ENCODE peak calls at places on chromosomes 4 and X, in nine cellular contexts. I is fibroblast of lung; P is CD4-positive, alpha-beta T cell; Y is gastrocnemius medialis; Z is astrocyte; L is AG04450; D is left ventricle myocardium inferior; V is endodermal cell; O is esophagus squamous epithelium. B is an unnamed sample. For H3K9me3, the result is how much of the 10 kb centered on the place peaks cover.

GRCh38 chrX:68829594-68830485 is 1.0 kb downstream of the EFNB1 start:
- DNase-seq in D (peak), I (peak), P (no peak), O (no peak), Y (no peak), L (no peak), V (peak), Z (peak), B (peak)

GRCh38 chrX:47523297-47523696 is 37.7 kb upstream of the ARAF start:
- DNase-seq in L (peak), V (peak), Z (peak), I (peak), D (peak), P (peak), O (no peak), Y (peak), B (no peak)

GRCh38 chrX:123450217-123450616 is 266.1 kb downstream of the GRIA3 start:
- DNase-seq in V (peak), D (no peak), O (no peak), L (no peak), I (no peak), Y (no peak), P (no peak), Z (no peak), B (no peak)

GRCh38 chrX:40423299-40423698 is 157.5 kb upstream of the ATP6AP2 start:
- DNase-seq in V (no peak), Y (no peak), I (peak), O (no peak), Z (peak), L (no peak), D (no peak), P (no peak), B (no peak)

GRCh38 chr4:151687021-151687640 is 73.7 kb downstream of the GATB start:
- DNase-seq in P (no peak), Y (no peak), D (no peak), V (no peak), I (peak), O (no peak), Z (peak), L (no peak), B (no peak)

GRCh38 chr4:152448806-152449205 is 87.1 kb downstream of the FBXW7 start:
- DNase-seq in O (no peak), L (no peak), Y (no peak), I (no peak), Z (no peak), P (no peak), V (no peak), D (no peak), B (no peak)

GRCh38 chr4:125433453-125433852 is 118.7 kb downstream of the FAT4 start:
- DNase-seq in I (peak), L (peak), D (no peak), V (no peak), P (no peak), Z (peak), O (no peak), Y (no peak), B (no peak)

GRCh38 chr4:163534056-163534455 is 39.6 kb downstream of the TMA16 start:
- DNase-seq in V (no peak), D (no peak), I (no peak), Y (no peak), L (no peak), O (no peak), P (no peak), Z (no peak), B (no peak)

GRCh38 chr4:1492636-1493539 is 86.6 kb upstream of the NKX1-1 start:
- DNase-seq in D (no peak), V (peak), I (no peak), L (no peak), P (no peak), Z (no peak), O (no peak), Y (no peak), B (no peak)

GRCh38 chrX:1105671-1106419 is 106.6 kb downstream of the CRLF2 start:
- DNase-seq in V (peak), L (no peak), Z (no peak), O (no peak), I (no peak), Y (no peak), P (no peak), D (no peak), B (peak)

GRCh38 chr4:6748286-6748685 is 32.3 kb downstream of the BLOC1S4 start:
- DNase-seq in Y (no peak), V (no peak), I (no peak), L (no peak), D (no peak), Z (no peak), P (no peak), O (no peak), B (no peak)

GRCh38 chr4:138796761-138797160 is 218.8 kb upstream of the NOCT start:
- DNase-seq in L (no peak), Y (no peak), D (no peak), P (no peak), O (no peak), I (no peak), V (no peak), Z (no peak), B (no peak)

GRCh38 chrX:38312436-38312835 is 14.9 kb downstream of the RPGR start:
- DNase-seq in Y (no peak), P (no peak), O (no peak), V (no peak), D (no peak), Z (peak), I (peak), L (no peak), B (no peak)

GRCh38 chr4:152106781-152107321 is 346.0 kb upstream of the GATB start:
- DNase-seq in D (no peak), L (no peak), V (no peak), Z (peak), P (no peak), Y (no peak), I (peak), O (no peak), B (no peak)

GRCh38 chrX:1246816-1247215 is 21.8 kb upstream of the CSF2RA start:
- DNase-seq in I (peak), Z (no peak), P (peak), D (peak), O (peak), V (peak), Y (no peak), L (no peak), B (peak)

GRCh38 chr4:48472794-48473193 is 10.3 kb upstream of the SLC10A4 start:
- DNase-seq in V (no peak), D (no peak), Z (no peak), P (no peak), L (no peak), I (no peak), Y (no peak), O (no peak), B (no peak)

GRCh38 chrX:45775462-45775861 is 574.8 kb upstream of the DIPK2B start:
- DNase-seq in D (no peak), P (no peak), V (no peak), I (peak), Z (peak), L (no peak), Y (no peak), O (no peak), B (no peak)

GRCh38 chr4:186015212-186015817 is 53.6 kb upstream of the TLR3 start:
- DNase-seq in P (no peak), O (no peak), D (peak), L (no peak), Z (no peak), I (no peak), V (no peak), Y (no peak), B (no peak)

GRCh38 chr4:7192252-7193039 is at the start of gene SORCS2:
- DNase-seq in O (no peak), V (peak), P (no peak), D (peak), I (peak), L (no peak), Z (no peak), Y (peak), B (no peak)

GRCh38 chr4:21697583-21697982 is 251.0 kb downstream of the KCNIP4 start:
- DNase-seq in D (no peak), P (no peak), I (peak), O (no peak), Z (peak), Y (no peak), V (peak), L (no peak), B (no peak)

GRCh38 chrX:143633530-143634372 is 2.1 kb downstream of the SLITRK4 start:
- DNase-seq in Z (no peak), D (no peak), I (no peak), O (no peak), V (peak), P (no peak), Y (no peak), L (no peak), B (no peak)

GRCh38 chr4:168540865-168541607 is 44.2 kb downstream of the PALLD start:
- DNase-seq in V (no peak), Z (peak), L (no peak), Y (no peak), O (no peak), P (no peak), I (peak), D (no peak), B (no peak)

GRCh38 chr4:139416073-139416673 is 37.7 kb upstream of the RAB33B start:
- DNase-seq in P (no peak), O (no peak), L (peak), I (peak), D (no peak), Y (no peak), V (no peak), Z (peak), B (no peak)

GRCh38 chr4:185346975-185347601 is 48.6 kb downstream of the LRP2BP start:
- DNase-seq in Y (no peak), I (peak), V (no peak), D (no peak), O (no peak), Z (peak), P (no peak), L (peak), B (no peak)

DNA sequence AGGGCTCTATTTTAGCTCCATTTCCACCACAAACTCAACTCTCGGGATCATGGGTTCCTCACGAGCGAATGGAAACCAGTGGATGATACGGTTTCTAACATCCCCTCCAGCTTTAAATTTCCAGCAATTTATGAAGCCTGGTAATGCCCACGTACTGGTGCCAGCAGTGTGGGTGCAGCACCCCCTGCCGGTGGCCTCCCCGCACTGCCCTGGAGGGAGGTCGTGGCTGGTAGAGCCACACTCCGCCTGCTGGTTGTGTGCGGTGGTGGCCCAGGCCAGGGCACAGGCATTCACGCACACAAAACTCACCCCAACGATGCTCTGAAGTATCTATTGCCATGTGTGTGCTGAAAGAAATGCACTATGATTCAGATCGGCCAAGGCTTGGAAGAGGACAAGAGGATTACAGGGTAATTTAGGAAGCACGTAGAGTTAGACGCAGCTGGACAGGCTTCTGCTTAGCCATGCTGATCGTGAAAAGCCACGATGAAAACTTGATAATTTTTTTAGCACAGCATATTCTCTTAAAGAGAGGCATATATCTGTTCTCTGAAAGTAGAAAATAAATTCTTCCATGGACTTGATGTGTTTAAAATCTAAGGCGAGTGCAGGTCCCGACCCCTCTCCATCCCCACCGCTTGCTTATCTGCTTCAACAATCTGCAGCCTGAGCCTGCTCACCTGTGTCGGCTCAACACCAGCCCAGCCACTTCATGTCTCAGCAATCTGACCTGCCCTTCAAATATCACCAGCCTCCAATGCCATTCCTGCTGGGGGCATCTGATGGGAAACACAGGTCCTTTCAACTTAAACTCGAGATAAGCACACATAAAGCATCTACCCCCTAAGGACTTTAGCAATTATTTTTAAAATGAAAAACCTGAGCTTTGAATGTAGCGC is 59.1 kb downstream of the SCD5 start:
- DNase-seq in L (no peak), D (peak), Y (no peak), Z (no peak), V (peak), I (no peak), O (no peak), P (peak), B (peak)
- TF ChIP-seq CTCF in L (peak), D (peak), Y (peak), Z (peak), V (peak), I (peak), O (peak), P (peak), B (peak)

DNA sequence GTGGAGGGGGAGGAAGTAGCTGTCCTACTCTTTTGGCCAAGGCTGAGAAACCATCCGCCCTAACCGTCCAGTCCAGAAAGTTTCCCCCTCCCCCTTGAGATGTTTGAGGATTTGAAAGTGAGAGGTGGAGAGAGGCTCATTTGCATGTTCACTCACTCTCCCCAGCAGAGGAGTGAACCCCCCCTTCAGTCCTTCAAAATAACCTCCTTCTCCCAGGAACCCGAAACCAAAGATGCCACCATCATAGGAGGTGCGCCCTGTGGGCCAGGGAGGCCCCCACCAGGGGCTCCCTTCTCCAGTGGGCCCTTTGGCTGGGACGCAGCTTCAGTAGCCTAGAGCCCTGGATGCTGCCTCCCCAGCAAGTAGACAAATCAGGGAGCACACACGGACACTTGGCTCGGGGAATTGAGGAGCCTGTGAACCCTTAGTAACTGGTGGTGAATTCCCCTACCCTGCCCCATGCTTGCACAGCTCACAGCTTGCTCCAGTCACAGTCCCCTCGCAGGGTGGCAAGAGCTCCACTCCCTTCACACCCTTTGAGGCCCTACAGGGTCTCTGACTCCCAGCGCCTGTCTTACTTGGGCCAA is 25.6 kb downstream of the ELF4 start:
- DNase-seq in L (no peak), V (no peak), I (no peak), P (no peak), Y (no peak), Z (no peak), O (no peak), D (no peak), B (no peak)
- H3K27ac ChIP-seq in L (no peak), V (no peak), I (no peak), P (peak), Y (no peak), Z (no peak), O (peak), D (peak), B (no peak)

GRCh38 chrX:7486502-7486901 is 338.5 kb upstream of the PUDP start:
- DNase-seq in L (no peak), V (no peak), D (no peak), O (no peak), Y (no peak), Z (no peak), I (no peak), P (no peak), B (no peak)
- H3K9me3 ChIP-seq in L (under half), V (under half), D (under half), O (under half), Y (under half), Z (under half), I (under half), P (under half), B (under half)

DNA sequence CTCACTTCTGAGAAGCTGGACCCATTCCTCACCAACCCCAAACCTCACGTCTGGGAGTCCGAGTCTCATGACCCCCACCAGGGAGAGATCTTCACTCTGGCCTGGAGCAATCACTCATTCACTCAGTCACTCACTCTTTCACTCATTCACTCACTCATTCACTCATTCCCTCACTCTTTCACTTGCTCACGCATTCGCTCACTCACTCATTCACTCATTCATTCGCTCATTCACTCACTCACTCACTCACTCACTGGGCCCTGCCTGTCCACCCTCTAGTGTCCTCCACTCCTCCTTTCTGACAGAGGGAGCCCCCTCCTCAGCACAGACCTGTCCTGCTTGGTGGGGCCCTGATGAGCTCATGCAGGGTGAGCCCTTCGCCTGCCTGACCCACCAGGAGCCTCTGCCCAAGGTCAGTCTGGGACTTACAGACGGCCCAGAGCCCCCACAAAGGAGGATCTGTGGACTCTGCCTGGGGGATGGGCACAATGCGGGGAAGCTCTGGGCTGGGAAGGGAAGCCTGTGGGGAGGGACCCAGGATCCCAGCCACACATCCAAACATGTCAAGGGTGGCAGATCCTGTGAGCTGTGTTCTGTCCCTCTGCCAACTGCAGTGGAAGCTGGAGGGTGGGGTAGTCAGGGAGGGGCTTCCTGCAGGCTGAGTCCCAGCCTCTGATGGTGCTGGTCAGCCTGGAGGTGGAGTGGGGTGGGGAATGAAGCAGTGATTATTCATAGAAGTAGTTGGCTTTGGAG is 18.5 kb downstream of the CPZ start:
- DNase-seq in V (no peak), O (no peak), P (no peak), L (no peak), Y (no peak), D (peak), I (no peak), Z (no peak), B (no peak)
- TF ChIP-seq CTCF in V (no peak), O (no peak), P (no peak), L (no peak), Y (no peak), D (no peak), I (no peak), Z (no peak), B (no peak)

B was measured in ascending aorta.